ENCODE peak calls at places on chromosomes 7 and 10, in four cellular contexts. One of them, this sample, is unnamed.

GRCh38 chr10:122333037-122333436 is 41.5 kb upstream of the PLEKHA1 start:
- DNase-seq in left ventricle myocardium inferior: no peak
- DNase-seq in psoas muscle: no peak
- DNase-seq in CD8-positive, alpha-beta memory T cell: no peak
- DNase-seq in this sample: no peak

GRCh38 chr10:26946103-26946907 is 85.5 kb upstream of the ABI1 start:
- DNase-seq in left ventricle myocardium inferior: no peak
- DNase-seq in psoas muscle: no peak
- DNase-seq in CD8-positive, alpha-beta memory T cell: no peak
- DNase-seq in this sample: no peak

GRCh38 chr7:22700559-22701002 is 26.4 kb upstream of the IL6 start:
- DNase-seq in left ventricle myocardium inferior: no peak
- DNase-seq in psoas muscle: no peak
- DNase-seq in CD8-positive, alpha-beta memory T cell: no peak
- DNase-seq in this sample: no peak

GRCh38 chr7:73721237-73721848 is 1.9 kb upstream of the STX1A start:
- DNase-seq in left ventricle myocardium inferior: peak; percentile 73
- DNase-seq in psoas muscle: peak; percentile 86
- DNase-seq in CD8-positive, alpha-beta memory T cell: no peak
- DNase-seq in this sample: no peak

GRCh38 chr10:59904431-59905065 is 1.8 kb downstream of the CCDC6 start:
- DNase-seq in left ventricle myocardium inferior: no peak
- DNase-seq in psoas muscle: no peak
- DNase-seq in CD8-positive, alpha-beta memory T cell: no peak
- DNase-seq in this sample: no peak

GRCh38 chr7:142568430-142569097 is 180.7 kb upstream of the PRSS1 start:
- DNase-seq in left ventricle myocardium inferior: no peak
- DNase-seq in psoas muscle: no peak
- DNase-seq in CD8-positive, alpha-beta memory T cell: no peak
- DNase-seq in this sample: no peak

GRCh38 chr10:105197960-105198359 is 556.9 kb downstream of the SORCS3 start:
- DNase-seq in left ventricle myocardium inferior: no peak
- DNase-seq in psoas muscle: no peak
- DNase-seq in CD8-positive, alpha-beta memory T cell: no peak
- DNase-seq in this sample: no peak

GRCh38 chr7:75657866-75658265 is 80.9 kb downstream of the HIP1 start:
- DNase-seq in left ventricle myocardium inferior: no peak
- DNase-seq in psoas muscle: no peak
- DNase-seq in CD8-positive, alpha-beta memory T cell: no peak
- DNase-seq in this sample: no peak

GRCh38 chr10:52129410-52130178 is 184.5 kb upstream of the DKK1 start:
- DNase-seq in left ventricle myocardium inferior: no peak
- DNase-seq in psoas muscle: no peak
- DNase-seq in CD8-positive, alpha-beta memory T cell: no peak
- DNase-seq in this sample: no peak

GRCh38 chr7:91655656-91656055 is 224.8 kb downstream of the MTERF1 start:
- DNase-seq in left ventricle myocardium inferior: no peak
- DNase-seq in psoas muscle: no peak
- DNase-seq in CD8-positive, alpha-beta memory T cell: no peak
- DNase-seq in this sample: no peak

GRCh38 chr7:159329979-159330378 is 185.3 kb upstream of the VIPR2 start:
- DNase-seq in left ventricle myocardium inferior: no peak
- DNase-seq in psoas muscle: no peak
- DNase-seq in CD8-positive, alpha-beta memory T cell: no peak
- DNase-seq in this sample: no peak
- H3K9me3 ChIP-seq in left ventricle myocardium inferior: peaks cover 36% of the 10 kb centered on the region
- H3K9me3 ChIP-seq in psoas muscle: peaks cover 19% of the 10 kb centered on the region
- H3K9me3 ChIP-seq in CD8-positive, alpha-beta memory T cell: peaks cover 12% of the 10 kb centered on the region
- H3K9me3 ChIP-seq in this sample: no peaks in the 10 kb centered on the region

GRCh38 chr10:95500097-95500496 is 61.1 kb downstream of the SORBS1 start:
- DNase-seq in left ventricle myocardium inferior: no peak
- DNase-seq in psoas muscle: no peak
- DNase-seq in CD8-positive, alpha-beta memory T cell: no peak
- DNase-seq in this sample: no peak
- H3K4me1 ChIP-seq in left ventricle myocardium inferior: peaks cover 91% of the 10 kb centered on the region
- H3K4me1 ChIP-seq in psoas muscle: peaks cover 57% of the 10 kb centered on the region
- H3K4me1 ChIP-seq in CD8-positive, alpha-beta memory T cell: no peaks in the 10 kb centered on the region
- H3K4me1 ChIP-seq in this sample: no peaks in the 10 kb centered on the region

DNA sequence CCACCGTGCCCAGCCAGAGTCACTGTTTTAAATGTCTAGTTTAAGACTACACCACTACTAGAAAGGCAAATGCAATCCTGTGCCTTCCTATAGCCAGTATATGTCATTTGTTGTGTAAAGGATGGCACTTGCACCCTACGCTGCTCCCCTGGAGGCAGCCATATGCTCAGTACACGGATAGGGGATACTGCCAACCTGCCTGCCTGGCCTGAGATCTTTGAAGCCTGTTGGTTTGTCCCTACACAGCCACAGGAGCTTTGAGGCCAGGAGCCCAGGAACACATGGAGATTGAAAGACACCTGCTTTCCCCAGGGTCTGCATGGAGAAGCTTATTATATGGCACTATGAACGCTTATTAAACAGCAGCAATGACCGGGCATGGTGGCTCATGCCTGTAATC is 2.3 kb upstream of the SCRN1 start:
- DNase-seq in left ventricle myocardium inferior: no peak
- DNase-seq in psoas muscle: no peak
- DNase-seq in CD8-positive, alpha-beta memory T cell: no peak
- DNase-seq in this sample: no peak
- H3K9me3 ChIP-seq in left ventricle myocardium inferior: peaks cover 48% of the 10 kb centered on the region
- H3K9me3 ChIP-seq in psoas muscle: peaks cover 15% of the 10 kb centered on the region
- H3K9me3 ChIP-seq in CD8-positive, alpha-beta memory T cell: no peaks in the 10 kb centered on the region
- H3K9me3 ChIP-seq in this sample: no peaks in the 10 kb centered on the region

DNA sequence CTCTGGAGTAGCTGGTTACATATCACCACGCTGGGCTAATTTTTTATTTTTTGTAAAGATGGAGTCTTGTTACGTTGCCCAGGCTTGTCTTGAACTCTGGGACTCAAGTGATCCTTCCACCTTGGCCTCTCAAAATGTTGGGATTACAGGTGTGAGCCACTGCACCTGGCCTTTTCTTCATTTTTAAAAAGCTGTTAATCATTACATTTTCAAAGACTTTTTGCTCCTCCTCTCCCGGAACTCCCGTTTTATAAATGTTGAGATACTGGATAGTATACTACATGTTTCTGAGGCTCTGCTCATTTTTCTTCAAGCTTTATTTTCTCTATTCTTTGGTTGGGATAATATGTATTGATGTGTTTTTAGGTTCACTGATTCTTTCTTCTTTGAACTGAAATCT is 16.4 kb downstream of the AOAH start:
- DNase-seq in left ventricle myocardium inferior: no peak
- DNase-seq in psoas muscle: no peak
- DNase-seq in CD8-positive, alpha-beta memory T cell: no peak
- DNase-seq in this sample: no peak
- H3K4me1 ChIP-seq in left ventricle myocardium inferior: no peaks in the 10 kb centered on the region
- H3K4me1 ChIP-seq in psoas muscle: no peaks in the 10 kb centered on the region
- H3K4me1 ChIP-seq in CD8-positive, alpha-beta memory T cell: no peaks in the 10 kb centered on the region
- H3K4me1 ChIP-seq in this sample: no peaks in the 10 kb centered on the region

GRCh38 chr7:84039432-84039831 is 155.2 kb downstream of the SEMA3A start:
- DNase-seq in left ventricle myocardium inferior: no peak
- DNase-seq in psoas muscle: no peak
- DNase-seq in CD8-positive, alpha-beta memory T cell: no peak
- DNase-seq in this sample: no peak
- H3K9me3 ChIP-seq in left ventricle myocardium inferior: no peaks in the 10 kb centered on the region
- H3K9me3 ChIP-seq in psoas muscle: no peaks in the 10 kb centered on the region
- H3K9me3 ChIP-seq in CD8-positive, alpha-beta memory T cell: no peaks in the 10 kb centered on the region
- H3K9me3 ChIP-seq in this sample: no peaks in the 10 kb centered on the region

DNA sequence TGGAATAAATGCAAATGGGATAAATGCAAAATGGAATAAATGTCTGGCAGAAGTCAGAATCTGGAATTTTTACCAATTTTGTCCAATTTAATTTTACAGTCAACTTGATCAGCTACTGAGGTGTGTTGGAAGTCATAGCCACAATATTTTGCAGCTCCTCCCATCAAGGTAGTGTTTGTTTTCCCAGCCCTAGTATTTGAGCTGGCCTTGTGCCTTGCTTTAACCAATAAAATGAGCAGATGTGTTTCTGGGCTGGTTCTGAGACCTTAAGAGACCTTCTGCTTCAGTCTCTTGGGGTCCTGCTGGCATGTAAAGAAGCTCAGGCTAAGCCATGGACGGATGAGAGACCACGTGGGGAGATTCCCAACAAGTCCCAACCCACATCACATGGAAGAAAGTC is 42.7 kb upstream of the RSBN1L start:
- DNase-seq in left ventricle myocardium inferior: no peak
- DNase-seq in psoas muscle: no peak
- DNase-seq in CD8-positive, alpha-beta memory T cell: no peak
- DNase-seq in this sample: no peak
- H3K4me1 ChIP-seq in left ventricle myocardium inferior: peaks cover 8% of the 10 kb centered on the region
- H3K4me1 ChIP-seq in psoas muscle: no peaks in the 10 kb centered on the region
- H3K4me1 ChIP-seq in CD8-positive, alpha-beta memory T cell: no peaks in the 10 kb centered on the region
- H3K4me1 ChIP-seq in this sample: no peaks in the 10 kb centered on the region

GRCh38 chr7:23833405-23833804 is 123.4 kb downstream of the STK31 start:
- DNase-seq in left ventricle myocardium inferior: no peak
- DNase-seq in psoas muscle: no peak
- DNase-seq in CD8-positive, alpha-beta memory T cell: no peak
- DNase-seq in this sample: no peak
- H3K9me3 ChIP-seq in left ventricle myocardium inferior: peaks cover 71% of the 10 kb centered on the region
- H3K9me3 ChIP-seq in psoas muscle: no peaks in the 10 kb centered on the region
- H3K9me3 ChIP-seq in CD8-positive, alpha-beta memory T cell: no peaks in the 10 kb centered on the region
- H3K9me3 ChIP-seq in this sample: no peaks in the 10 kb centered on the region

GRCh38 chr10:8042032-8042863 is 12.2 kb upstream of the GATA3 start:
- DNase-seq in left ventricle myocardium inferior: no peak
- DNase-seq in psoas muscle: no peak
- DNase-seq in CD8-positive, alpha-beta memory T cell: no peak
- DNase-seq in this sample: peak; percentile 14

GRCh38 chr10:8040651-8041050 is 13.8 kb upstream of the GATA3 start:
- DNase-seq in left ventricle myocardium inferior: no peak
- DNase-seq in psoas muscle: no peak
- DNase-seq in CD8-positive, alpha-beta memory T cell: no peak
- DNase-seq in this sample: no peak

GRCh38 chr10:8042864-8043568 is 11.5 kb upstream of the GATA3 start:
- DNase-seq in left ventricle myocardium inferior: no peak
- DNase-seq in psoas muscle: no peak
- DNase-seq in CD8-positive, alpha-beta memory T cell: no peak
- DNase-seq in this sample: no peak

GRCh38 chr10:8039323-8039922 is 15.1 kb upstream of the GATA3 start:
- DNase-seq in left ventricle myocardium inferior: no peak
- DNase-seq in psoas muscle: no peak
- DNase-seq in CD8-positive, alpha-beta memory T cell: no peak
- DNase-seq in this sample: peak; percentile 21

DNA sequence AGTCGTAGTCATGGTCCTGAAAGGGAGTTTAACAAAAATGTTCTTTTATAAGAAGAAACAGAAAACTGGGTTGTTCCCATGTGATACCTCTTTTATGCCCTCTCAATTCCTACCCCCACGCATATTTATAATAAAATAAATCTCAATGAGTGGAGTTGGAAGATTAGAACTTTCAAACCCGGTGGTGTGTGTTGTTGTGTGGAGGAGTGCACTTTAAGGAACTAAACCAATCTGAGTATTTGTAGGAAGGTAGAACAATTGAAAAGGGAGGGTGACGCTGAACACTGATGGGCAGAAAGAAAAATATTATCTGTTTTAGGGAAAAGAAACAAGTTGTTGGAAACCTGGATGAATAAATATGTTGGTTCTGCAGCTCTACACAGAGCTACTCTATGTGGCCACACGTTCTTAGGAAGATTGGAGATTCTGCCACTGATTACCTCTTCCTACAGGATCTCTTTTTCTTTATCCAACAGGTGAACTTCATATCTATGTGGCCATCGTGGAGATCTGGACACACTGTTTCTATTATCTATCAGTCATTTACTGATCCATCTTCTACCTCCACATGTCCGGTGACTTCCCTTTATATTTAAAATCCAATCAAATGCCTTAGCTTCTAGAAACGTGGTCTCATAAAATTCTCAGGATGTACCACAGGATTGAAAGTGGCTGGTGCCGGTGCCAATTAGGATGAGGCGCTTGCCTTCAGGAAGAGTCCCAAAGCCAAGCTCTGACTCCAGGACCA is 13.0 kb upstream of the GATA3 start:
- DNase-seq in left ventricle myocardium inferior: no peak
- DNase-seq in psoas muscle: no peak
- DNase-seq in CD8-positive, alpha-beta memory T cell: no peak
- DNase-seq in this sample: no peak
- H3K4me1 ChIP-seq in left ventricle myocardium inferior: peaks cover 53% of the 10 kb centered on the region
- H3K4me1 ChIP-seq in psoas muscle: peaks cover 9% of the 10 kb centered on the region
- H3K4me1 ChIP-seq in CD8-positive, alpha-beta memory T cell: peaks cover 54% of the 10 kb centered on the region
- H3K4me1 ChIP-seq in this sample: peaks cover 38% of the 10 kb centered on the region

GRCh38 chr7:64528770-64529169 is 34.1 kb downstream of the ZNF680 start:
- DNase-seq in left ventricle myocardium inferior: no peak
- DNase-seq in psoas muscle: no peak
- DNase-seq in CD8-positive, alpha-beta memory T cell: no peak
- DNase-seq in this sample: no peak
- H3K9me3 ChIP-seq in left ventricle myocardium inferior: peaks cover 94% of the 10 kb centered on the region
- H3K9me3 ChIP-seq in psoas muscle: peaks cover 73% of the 10 kb centered on the region
- H3K9me3 ChIP-seq in CD8-positive, alpha-beta memory T cell: peaks cover 31% of the 10 kb centered on the region
- H3K9me3 ChIP-seq in this sample: peaks cover 5% of the 10 kb centered on the region